ENCODE peak calls at places on chromosomes 5 and 9, in seven cellular contexts. F is Panc1, U is transverse colon, H is dorsolateral prefrontal cortex, S is GM10248, B is GM12865, V is thoracic aorta. L is an unnamed sample.

GRCh38 chr9:131263701-131264100 is 12.6 kb downstream of the FAM78A start:
- DNase-seq in F (no peak), U (no peak), H (no peak), S (no peak), B (no peak), V (no peak), L (no peak)

GRCh38 chr9:135065804-135066203 is 21.7 kb upstream of the OLFM1 start:
- DNase-seq in F (no peak), U (no peak), H (no peak), S (no peak), B (no peak), V (no peak), L (no peak)

GRCh38 chr5:177529247-177529901 is 12.6 kb upstream of the DDX41 start:
- DNase-seq in F (no peak), U (no peak), H (no peak), S (no peak), B (no peak), V (no peak), L (no peak)

GRCh38 chr9:37986001-37986400 is 82.1 kb upstream of the SLC25A51 start:
- DNase-seq in F (no peak), U (no peak), H (no peak), S (no peak), B (no peak), V (no peak), L (no peak)

GRCh38 chr9:128106181-128106939 is 21.2 kb downstream of the PTGES2 start:
- DNase-seq in F (no peak), U (no peak), H (no peak), S (no peak), B (no peak), V (no peak), L (no peak)

GRCh38 chr9:106758911-106759310 is 104.1 kb upstream of the ZNF462 start:
- DNase-seq in F (no peak), U (no peak), H (no peak), S (no peak), B (peak; percentile 46), V (no peak), L (no peak)

GRCh38 chr5:53027913-53028312 is 38.8 kb downstream of the ITGA2 start:
- DNase-seq in F (no peak), U (no peak), H (no peak), S (no peak), B (no peak), V (no peak), L (peak; percentile 70)

GRCh38 chr5:132179410-132179809 is 48.2 kb downstream of the P4HA2 start:
- DNase-seq in F (no peak), U (no peak), H (no peak), S (no peak), B (peak; percentile 39), V (no peak), L (no peak)

GRCh38 chr5:54881286-54882005 is 103.9 kb downstream of the ESM1 start:
- DNase-seq in F (no peak), U (no peak), H (no peak), S (no peak), B (no peak), V (no peak), L (no peak)

GRCh38 chr5:31880460-31880859 is 241.5 kb downstream of the PDZD2 start:
- DNase-seq in F (no peak), U (no peak), H (no peak), S (no peak), B (no peak), V (no peak), L (no peak)

GRCh38 chr5:138832218-138832617 is 42.9 kb downstream of the LRRTM2 start:
- DNase-seq in F (no peak), U (no peak), H (no peak), S (no peak), B (no peak), V (no peak), L (no peak)

GRCh38 chr5:16957305-16958165 is 21.4 kb upstream of the MYO10 start:
- DNase-seq in F (no peak), U (no peak), H (no peak), S (no peak), B (no peak), V (no peak), L (peak; percentile 54)

GRCh38 chr5:136067422-136067821 is 38.6 kb downstream of the TGFBI start:
- DNase-seq in F (no peak), U (no peak), H (no peak), S (no peak), B (no peak), V (no peak), L (no peak)

GRCh38 chr5:136063778-136064465 is 35.1 kb downstream of the TGFBI start:
- DNase-seq in F (no peak), U (no peak), H (no peak), S (no peak), B (no peak), V (no peak), L (no peak)

GRCh38 chr5:136064510-136064909 is 35.7 kb downstream of the TGFBI start:
- DNase-seq in F (no peak), U (no peak), H (no peak), S (no peak), B (no peak), V (no peak), L (no peak)

GRCh38 chr5:136065588-136065987 is 36.8 kb downstream of the TGFBI start:
- DNase-seq in F (no peak), U (no peak), H (no peak), S (no peak), B (no peak), V (no peak), L (no peak)

GRCh38 chr5:136066705-136067271 is 38.0 kb downstream of the TGFBI start:
- DNase-seq in F (no peak), U (no peak), H (no peak), S (no peak), B (no peak), V (no peak), L (peak; percentile 55)
- TF ChIP-seq CTCF in F (no peak), U (peak; percentile 25), H (no peak), S (no peak), B (no peak), V (no peak), L (peak; percentile 49)

GRCh38 chr9:87950296-87950695 is 24.0 kb downstream of the CDK20 start:
- DNase-seq in F (no peak), U (no peak), H (no peak), S (no peak), B (no peak), V (no peak), L (no peak)

GRCh38 chr9:87954230-87954629 is 20.1 kb downstream of the CDK20 start:
- DNase-seq in F (no peak), U (no peak), H (no peak), S (no peak), B (no peak), V (no peak), L (no peak)

GRCh38 chr9:87950765-87951488 is 23.4 kb downstream of the CDK20 start:
- DNase-seq in F (peak; percentile 10), U (no peak), H (no peak), S (peak; percentile 43), B (peak; percentile 45), V (no peak), L (no peak)
- TF ChIP-seq CTCF in F (peak; percentile 73), U (peak; percentile 63), H (peak; percentile 32), S (peak; percentile 33), B (peak; percentile 55), V (no peak), L (peak; percentile 36)

GRCh38 chr9:109062543-109062942 is 49.2 kb upstream of the CTNNAL1 start:
- DNase-seq in F (no peak), U (no peak), H (no peak), S (no peak), B (no peak), V (no peak), L (no peak)
- TF ChIP-seq CTCF in F (no peak), U (no peak), H (no peak), S (no peak), B (no peak), V (no peak), L (no peak)

GRCh38 chr5:181167814-181168488 is 20.6 kb downstream of the OR2V2 start:
- DNase-seq in F (no peak), U (no peak), H (no peak), S (no peak), B (peak; percentile 40), V (no peak), L (no peak)
- TF ChIP-seq CTCF in F (peak; percentile 92), U (peak; percentile 22), H (peak; percentile 25), S (peak; percentile 40), B (peak; percentile 52), V (no peak), L (peak; percentile 38)